ENCODE peak calls at places on chromosomes 6 and 20, in six cellular contexts. One of them, this sample, is unnamed.
A peak's percentile ranks its signal among the peaks of the same experiment; 100 is the strongest.

GRCh38 chr6:6882593-6882992 is 225.2 kb upstream of the RREB1 start:
- DNase-seq in neural progenitor cell: no peak
- DNase-seq in K562: no peak
- DNase-seq in ascending aorta: no peak
- DNase-seq in mucosa of descending colon: no peak
- DNase-seq in GM23248: no peak
- DNase-seq in this sample: no peak

GRCh38 chr6:156988276-156989158 is 211.3 kb downstream of the ARID1B start:
- DNase-seq in neural progenitor cell: peak; percentile 56
- DNase-seq in K562: peak; percentile 75
- DNase-seq in ascending aorta: no peak
- DNase-seq in mucosa of descending colon: peak; percentile 61
- DNase-seq in GM23248: no peak
- DNase-seq in this sample: no peak

GRCh38 chr20:24956001-24956761 is 7.1 kb downstream of the CST7 start:
- DNase-seq in neural progenitor cell: no peak
- DNase-seq in K562: no peak
- DNase-seq in ascending aorta: no peak
- DNase-seq in mucosa of descending colon: no peak
- DNase-seq in GM23248: no peak
- DNase-seq in this sample: no peak

GRCh38 chr20:8424010-8424409 is 291.9 kb downstream of the PLCB1 start:
- DNase-seq in neural progenitor cell: no peak
- DNase-seq in K562: no peak
- DNase-seq in ascending aorta: no peak
- DNase-seq in mucosa of descending colon: no peak
- DNase-seq in GM23248: peak; percentile 21
- DNase-seq in this sample: no peak

GRCh38 chr20:46552460-46553420 is 2.3 kb upstream of the OCSTAMP start:
- DNase-seq in neural progenitor cell: no peak
- DNase-seq in K562: no peak
- DNase-seq in ascending aorta: no peak
- DNase-seq in mucosa of descending colon: peak; percentile 37
- DNase-seq in GM23248: no peak
- DNase-seq in this sample: no peak

GRCh38 chr6:12298995-12299394 is 8.8 kb downstream of the EDN1 start:
- DNase-seq in neural progenitor cell: no peak
- DNase-seq in K562: no peak
- DNase-seq in ascending aorta: no peak
- DNase-seq in mucosa of descending colon: no peak
- DNase-seq in GM23248: no peak
- DNase-seq in this sample: no peak

GRCh38 chr6:144008501-144009245 is 614 bp upstream of the PLAGL1 start:
- DNase-seq in neural progenitor cell: peak; percentile 23
- DNase-seq in K562: no peak
- DNase-seq in ascending aorta: no peak
- DNase-seq in mucosa of descending colon: peak; percentile 12
- DNase-seq in GM23248: peak; percentile 22
- DNase-seq in this sample: peak; percentile 68

GRCh38 chr6:152054441-152054840 is 247.0 kb downstream of the ESR1 start:
- DNase-seq in neural progenitor cell: no peak
- DNase-seq in K562: no peak
- DNase-seq in ascending aorta: no peak
- DNase-seq in mucosa of descending colon: no peak
- DNase-seq in GM23248: peak; percentile 81
- DNase-seq in this sample: no peak

GRCh38 chr6:24672573-24673182 is 5.8 kb downstream of the ACOT13 start:
- DNase-seq in neural progenitor cell: no peak
- DNase-seq in K562: no peak
- DNase-seq in ascending aorta: no peak
- DNase-seq in mucosa of descending colon: no peak
- DNase-seq in GM23248: no peak
- DNase-seq in this sample: no peak
- H3K9me3 ChIP-seq in neural progenitor cell: peaks cover 29% of the 10 kb centered on the region
- H3K9me3 ChIP-seq in K562: peaks cover 3% of the 10 kb centered on the region
- H3K9me3 ChIP-seq in ascending aorta: no peaks in the 10 kb centered on the region
- H3K9me3 ChIP-seq in mucosa of descending colon: peaks cover 5% of the 10 kb centered on the region
- H3K9me3 ChIP-seq in GM23248: no peaks in the 10 kb centered on the region
- H3K9me3 ChIP-seq in this sample: no peaks in the 10 kb centered on the region

GRCh38 chr6:122405417-122405816 is 6.0 kb downstream of the HSF2 start:
- DNase-seq in neural progenitor cell: no peak
- DNase-seq in K562: no peak
- DNase-seq in ascending aorta: no peak
- DNase-seq in mucosa of descending colon: no peak
- DNase-seq in GM23248: peak; percentile 50
- DNase-seq in this sample: no peak
- H3K9me3 ChIP-seq in neural progenitor cell: no peaks in the 10 kb centered on the region
- H3K9me3 ChIP-seq in K562: peaks cover 3% of the 10 kb centered on the region
- H3K9me3 ChIP-seq in ascending aorta: no peaks in the 10 kb centered on the region
- H3K9me3 ChIP-seq in mucosa of descending colon: no peaks in the 10 kb centered on the region
- H3K9me3 ChIP-seq in GM23248: no peaks in the 10 kb centered on the region
- H3K9me3 ChIP-seq in this sample: no peaks in the 10 kb centered on the region

GRCh38 chr6:3081965-3082364 is 13.7 kb downstream of the RIPK1 start:
- DNase-seq in neural progenitor cell: peak; percentile 66
- DNase-seq in K562: no peak
- DNase-seq in ascending aorta: no peak
- DNase-seq in mucosa of descending colon: no peak
- DNase-seq in GM23248: no peak
- DNase-seq in this sample: no peak
- H3K9me3 ChIP-seq in neural progenitor cell: no peaks in the 10 kb centered on the region
- H3K9me3 ChIP-seq in K562: no peaks in the 10 kb centered on the region
- H3K9me3 ChIP-seq in ascending aorta: no peaks in the 10 kb centered on the region
- H3K9me3 ChIP-seq in mucosa of descending colon: no peaks in the 10 kb centered on the region
- H3K9me3 ChIP-seq in GM23248: no peaks in the 10 kb centered on the region
- H3K9me3 ChIP-seq in this sample: no peaks in the 10 kb centered on the region

GRCh38 chr6:162069995-162070394 is 657.6 kb downstream of the PRKN start:
- DNase-seq in neural progenitor cell: no peak
- DNase-seq in K562: no peak
- DNase-seq in ascending aorta: no peak
- DNase-seq in mucosa of descending colon: no peak
- DNase-seq in GM23248: peak; percentile 14
- DNase-seq in this sample: no peak
- H3K9me3 ChIP-seq in neural progenitor cell: no peaks in the 10 kb centered on the region
- H3K9me3 ChIP-seq in K562: no peaks in the 10 kb centered on the region
- H3K9me3 ChIP-seq in ascending aorta: peaks cover 2% of the 10 kb centered on the region
- H3K9me3 ChIP-seq in mucosa of descending colon: peaks cover 7% of the 10 kb centered on the region
- H3K9me3 ChIP-seq in GM23248: no peaks in the 10 kb centered on the region
- H3K9me3 ChIP-seq in this sample: peaks cover 8% of the 10 kb centered on the region

GRCh38 chr20:29410805-29411457 is 1846.5 kb upstream of the DEFB115 start:
- DNase-seq in neural progenitor cell: no peak
- DNase-seq in K562: no peak
- DNase-seq in ascending aorta: no peak
- DNase-seq in mucosa of descending colon: no peak
- DNase-seq in GM23248: no peak
- DNase-seq in this sample: no peak
- H3K9me3 ChIP-seq in neural progenitor cell: no peaks in the 10 kb centered on the region
- H3K9me3 ChIP-seq in K562: no peaks in the 10 kb centered on the region
- H3K9me3 ChIP-seq in ascending aorta: no peaks in the 10 kb centered on the region
- H3K9me3 ChIP-seq in mucosa of descending colon: peaks cover 40% of the 10 kb centered on the region
- H3K9me3 ChIP-seq in GM23248: no peaks in the 10 kb centered on the region
- H3K9me3 ChIP-seq in this sample: no peaks in the 10 kb centered on the region

DNA sequence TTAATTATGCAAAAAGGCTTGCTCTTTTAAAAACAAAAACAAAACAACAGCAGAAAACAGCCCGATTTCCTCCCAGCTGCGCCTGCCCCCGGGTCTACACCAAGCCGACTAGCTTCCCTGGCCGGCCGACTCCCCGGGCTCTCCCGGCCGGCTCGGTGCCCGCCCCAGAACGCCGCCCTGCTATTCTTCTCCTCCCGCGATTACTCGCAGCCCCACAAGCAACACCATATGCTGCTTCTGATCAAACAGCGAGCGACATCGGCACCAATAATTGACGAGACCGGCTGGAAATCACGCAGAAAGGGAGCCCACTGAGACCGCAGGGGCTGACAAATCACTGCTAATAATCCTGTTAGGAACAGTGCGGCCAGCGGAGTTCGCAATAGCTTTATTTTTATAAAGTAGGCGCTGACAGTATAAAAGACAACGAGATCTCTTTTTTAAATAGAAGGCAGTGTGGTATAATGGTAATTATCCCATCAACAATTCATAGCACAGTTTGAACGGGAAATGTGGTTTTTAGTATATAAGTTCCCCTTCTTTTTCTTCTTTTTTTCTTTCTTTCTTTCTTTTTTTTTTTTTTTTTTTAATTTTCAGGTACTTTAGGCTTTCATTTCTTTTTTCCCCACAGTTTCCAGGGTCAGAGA is 3.3 kb downstream of the SIM1 start:
- DNase-seq in neural progenitor cell: peak; percentile 75
- DNase-seq in K562: no peak
- DNase-seq in ascending aorta: no peak
- DNase-seq in mucosa of descending colon: no peak
- DNase-seq in GM23248: peak; percentile 86
- DNase-seq in this sample: no peak
- H3K9me3 ChIP-seq in neural progenitor cell: no peaks in the 10 kb centered on the region
- H3K9me3 ChIP-seq in K562: no peaks in the 10 kb centered on the region
- H3K9me3 ChIP-seq in ascending aorta: no peaks in the 10 kb centered on the region
- H3K9me3 ChIP-seq in mucosa of descending colon: no peaks in the 10 kb centered on the region
- H3K9me3 ChIP-seq in GM23248: no peaks in the 10 kb centered on the region
- H3K9me3 ChIP-seq in this sample: no peaks in the 10 kb centered on the region

DNA sequence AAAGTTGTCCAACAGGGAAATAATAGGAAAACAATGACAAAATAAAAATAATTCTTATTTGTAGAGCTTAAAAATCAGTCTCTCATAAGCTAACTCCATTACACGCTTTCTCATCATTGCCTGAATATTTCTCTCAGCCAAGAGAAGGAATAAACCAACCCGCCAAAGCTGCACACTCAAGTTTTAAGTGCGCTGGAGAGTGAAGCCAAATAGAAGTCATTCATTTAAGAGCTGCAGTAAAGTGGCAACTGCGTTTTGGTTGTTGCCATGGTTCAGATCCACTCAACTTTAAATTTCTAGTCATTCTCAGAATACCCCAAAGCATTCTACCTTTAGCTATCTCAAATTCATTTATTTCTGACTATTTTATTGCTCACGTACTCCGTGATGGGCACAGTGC is 230.7 kb downstream of the CBLN4 start:
- DNase-seq in neural progenitor cell: no peak
- DNase-seq in K562: no peak
- DNase-seq in ascending aorta: no peak
- DNase-seq in mucosa of descending colon: no peak
- DNase-seq in GM23248: no peak
- DNase-seq in this sample: no peak
- H3K9me3 ChIP-seq in neural progenitor cell: no peaks in the 10 kb centered on the region
- H3K9me3 ChIP-seq in K562: no peaks in the 10 kb centered on the region
- H3K9me3 ChIP-seq in ascending aorta: no peaks in the 10 kb centered on the region
- H3K9me3 ChIP-seq in mucosa of descending colon: no peaks in the 10 kb centered on the region
- H3K9me3 ChIP-seq in GM23248: no peaks in the 10 kb centered on the region
- H3K9me3 ChIP-seq in this sample: no peaks in the 10 kb centered on the region

DNA sequence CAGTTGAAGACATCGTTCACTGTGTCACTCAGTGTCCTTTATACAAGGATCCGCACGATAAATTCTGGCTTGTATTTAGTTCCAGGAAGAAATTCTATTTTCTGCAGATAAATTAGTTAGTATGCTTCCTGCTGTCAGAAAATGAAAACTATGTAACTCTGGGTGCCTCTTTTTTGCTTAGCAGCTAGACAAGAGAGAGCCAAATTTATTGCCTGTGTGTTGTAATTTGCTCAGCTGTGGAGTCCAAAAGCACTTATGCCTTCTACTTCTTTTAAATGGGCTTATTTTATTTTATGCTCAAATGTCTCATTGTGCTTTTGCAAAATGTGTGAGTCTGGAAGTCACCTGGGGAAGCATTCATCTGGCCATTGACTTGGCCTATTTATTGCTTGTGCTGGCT is 56.5 kb upstream of the KCNK16 start:
- DNase-seq in neural progenitor cell: no peak
- DNase-seq in K562: no peak
- DNase-seq in ascending aorta: no peak
- DNase-seq in mucosa of descending colon: no peak
- DNase-seq in GM23248: no peak
- DNase-seq in this sample: no peak
- H3K9me3 ChIP-seq in neural progenitor cell: no peaks in the 10 kb centered on the region
- H3K9me3 ChIP-seq in K562: no peaks in the 10 kb centered on the region
- H3K9me3 ChIP-seq in ascending aorta: no peaks in the 10 kb centered on the region
- H3K9me3 ChIP-seq in mucosa of descending colon: no peaks in the 10 kb centered on the region
- H3K9me3 ChIP-seq in GM23248: no peaks in the 10 kb centered on the region
- H3K9me3 ChIP-seq in this sample: no peaks in the 10 kb centered on the region

This sample was measured in upper lobe of right lung.